ENCODE peak calls at places on chromosomes 1 and 21, in four cellular contexts. X is neural progenitor cell, H is heart left ventricle, N is AG04450. T is an unnamed sample.

GRCh38 chr1:14255711-14256110 is 342.8 kb upstream of the KAZN start:
- DNase-seq in X (no peak), H (no peak), N (no peak), T (peak)

GRCh38 chr1:95438213-95438948 is 204.4 kb downstream of the RWDD3 start:
- DNase-seq in H (no peak), X (peak), N (no peak), T (no peak)

GRCh38 chr1:119404736-119405135 is 10.2 kb upstream of the HSD3B2 start:
- DNase-seq in X (no peak), N (no peak), H (no peak), T (no peak)

GRCh38 chr1:46310321-46310720 is 6.8 kb downstream of the UQCRH start:
- DNase-seq in H (no peak), N (no peak), X (no peak), T (no peak)

GRCh38 chr1:38600905-38601304 is 258.7 kb downstream of the RRAGC start:
- DNase-seq in X (no peak), N (no peak), H (no peak), T (no peak)

GRCh38 chr1:22318279-22318983 is 133.2 kb upstream of the ZBTB40 start:
- DNase-seq in X (peak), H (no peak), N (no peak), T (no peak)

GRCh38 chr1:98336472-98337118 is 324.9 kb upstream of the SNX7 start:
- DNase-seq in X (no peak), H (no peak), N (no peak), T (no peak)

GRCh38 chr21:33395866-33396265 is 7.3 kb upstream of the IFNGR2 start:
- DNase-seq in X (no peak), H (no peak), N (no peak), T (peak)

GRCh38 chr1:53153752-53154151 is 11.3 kb upstream of the SLC1A7 start:
- DNase-seq in X (no peak), N (no peak), H (no peak), T (peak)

GRCh38 chr1:178498896-178499675 is 2.3 kb upstream of the CLEC20A start:
- DNase-seq in X (no peak), H (no peak), N (no peak), T (no peak)

GRCh38 chr1:203320546-203321272 is 15.4 kb downstream of the BTG2 start:
- DNase-seq in N (no peak), X (peak), H (peak), T (peak)

GRCh38 chr1:208455821-208456220 is 211.6 kb upstream of the PLXNA2 start:
- DNase-seq in X (peak), H (no peak), N (no peak), T (no peak)

GRCh38 chr1:31836638-31837037 is 20.8 kb upstream of the SPOCD1 start:
- DNase-seq in N (no peak), X (no peak), H (no peak), T (no peak)

GRCh38 chr1:16076003-16076870 is 2.8 kb upstream of the FAM131C start:
- DNase-seq in X (no peak), N (peak), H (peak), T (peak)

GRCh38 chr1:161098161-161099068 is at the start of gene KLHDC9:
- DNase-seq in X (peak), N (no peak), H (peak), T (peak)

GRCh38 chr1:206651014-206651413 is 15.7 kb downstream of the DYRK3 start:
- DNase-seq in X (no peak), N (no peak), H (no peak), T (no peak)

GRCh38 chr1:232983817-232984567 is 33.6 kb downstream of the NTPCR start:
- DNase-seq in N (no peak), X (no peak), H (no peak), T (no peak)

GRCh38 chr21:42414928-42415769 is 11.4 kb downstream of the UBASH3A start:
- DNase-seq in H (no peak), N (no peak), X (no peak), T (peak)

GRCh38 chr1:30525980-30526651 is 197.3 kb downstream of the MATN1 start:
- DNase-seq in H (peak), X (no peak), N (no peak), T (peak)

GRCh38 chr1:147600119-147601111 is 59.1 kb downstream of the BCL9 start:
- DNase-seq in H (no peak), N (no peak), X (no peak), T (peak)

GRCh38 chr1:235902638-235903542 is 36.2 kb upstream of the LYST start:
- DNase-seq in H (no peak), X (no peak), N (no peak), T (peak)

DNA sequence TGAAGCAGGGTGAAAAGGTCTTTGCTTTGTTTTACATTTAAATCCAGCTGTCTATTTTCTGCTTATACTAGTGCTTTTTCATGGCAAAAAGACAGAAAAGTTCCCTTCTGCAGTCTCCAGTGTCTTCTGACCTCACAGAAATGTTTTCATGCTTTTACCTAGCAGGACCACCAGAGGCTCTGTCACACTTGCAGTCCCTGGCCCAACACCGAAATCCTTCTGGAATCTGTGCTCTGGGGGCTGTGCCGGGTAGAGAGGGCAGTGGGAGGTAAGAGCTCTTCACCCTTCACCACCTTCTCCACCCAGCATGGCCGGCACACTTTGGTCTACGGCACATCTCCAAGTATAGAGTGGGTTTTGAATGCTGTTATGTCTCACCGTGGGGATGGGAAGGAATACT is 20.8 kb downstream of the GNAT2 start:
- DNase-seq in N (no peak), H (no peak), X (peak), T (no peak)
- TF ChIP-seq CTCF in N (peak), H (no peak), X (peak), T (peak)

GRCh38 chr1:202133016-202133415 is 10.3 kb downstream of the GPR37L1 start:
- DNase-seq in H (no peak), X (no peak), N (no peak), T (no peak)
- H3K4me3 ChIP-seq in H (no peak), X (no peak), N (no peak), T (no peak)

DNA sequence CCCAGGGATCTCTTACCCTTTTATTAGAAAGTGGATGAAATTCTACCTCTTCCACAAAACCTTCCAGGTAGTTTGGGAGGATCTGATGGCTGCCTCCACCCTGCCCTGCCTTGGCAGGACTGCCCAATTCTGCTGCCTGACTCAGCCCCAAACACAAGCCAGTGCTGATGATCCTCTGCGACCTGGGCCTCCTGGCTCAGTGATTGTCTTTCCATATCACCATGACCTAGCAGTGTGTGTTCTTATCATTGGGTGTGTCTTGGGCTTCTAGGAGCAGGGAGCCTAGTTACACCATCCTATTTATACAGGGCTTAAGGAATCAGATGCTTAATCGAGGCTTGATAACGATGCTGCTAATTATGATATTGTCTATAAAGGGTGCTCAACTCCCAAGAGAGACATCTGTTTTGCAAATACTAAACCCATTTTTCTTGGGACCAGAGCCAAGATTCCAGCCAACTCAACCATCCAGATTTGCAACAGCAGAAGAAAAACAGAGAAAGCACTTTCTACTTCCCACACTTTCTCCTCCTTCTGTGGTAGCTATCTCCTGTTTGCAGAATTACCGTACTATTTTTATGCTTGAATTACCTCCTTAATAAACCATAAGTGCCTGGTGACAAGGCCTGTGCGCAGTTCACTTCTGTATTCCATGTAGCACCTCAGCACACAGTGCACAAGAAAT is 36.5 kb upstream of the KIF21B start:
- DNase-seq in N (no peak), X (no peak), H (no peak), T (peak)
- TF ChIP-seq CTCF in N (no peak), X (no peak), H (no peak), T (no peak)

DNA sequence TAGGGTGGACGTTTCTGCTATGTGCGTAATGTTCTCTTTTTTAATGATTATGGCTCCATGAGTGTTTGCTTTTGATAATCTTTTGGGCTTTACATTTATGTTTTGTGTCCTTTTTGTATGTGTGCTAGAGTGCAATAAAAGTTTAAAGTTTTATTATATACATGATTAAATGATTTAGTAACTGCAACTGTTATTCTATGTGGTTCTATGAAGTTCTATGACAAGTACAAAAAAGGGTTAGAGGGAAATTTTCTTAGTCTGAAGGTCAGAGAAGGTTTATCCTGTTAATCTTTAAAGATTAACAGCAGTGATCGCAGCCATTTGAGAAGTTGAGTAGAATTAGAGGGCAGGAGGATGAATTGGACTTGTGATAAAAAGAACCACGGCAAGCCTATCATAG is 386.4 kb upstream of the CHRM3 start:
- DNase-seq in X (no peak), H (no peak), N (no peak), T (no peak)
- H3K4me3 ChIP-seq in X (no peak), H (no peak), N (no peak), T (no peak)

T was measured in fibroblast of the aortic adventitia.